ENCODE peak calls at places on chromosomes 4 and X, in four cellular contexts. I is GM12878, T is WTC11, Z is K562. P is an unnamed sample.
A peak's percentile ranks its signal among the peaks of the same experiment; 100 is the strongest.

GRCh38 chr4:100317032-100317864 is 127.0 kb upstream of the DDIT4L start:
- DNase-seq in I (no peak), T (no peak), Z (no peak), P (no peak)

GRCh38 chr4:4574792-4575191 is 32.9 kb upstream of the STX18 start:
- DNase-seq in I (no peak), T (no peak), Z (peak; percentile 4), P (no peak)

GRCh38 chrX:56429581-56429980 is 133.8 kb upstream of the UBQLN2 start:
- DNase-seq in I (no peak), T (peak; percentile 20), Z (no peak), P (no peak)

GRCh38 chr4:145044341-145044740 is 53.7 kb downstream of the ANAPC10 start:
- DNase-seq in I (no peak), T (no peak), Z (no peak), P (no peak)

GRCh38 chrX:56796641-56797395 is 67.8 kb downstream of the NBDY start:
- DNase-seq in I (no peak), T (no peak), Z (no peak), P (no peak)

GRCh38 chrX:29762006-29762405 is 453.4 kb upstream of the MAGEB2 start:
- DNase-seq in I (no peak), T (no peak), Z (no peak), P (no peak)

GRCh38 chr4:154332681-154333421 is 158.7 kb downstream of the DCHS2 start:
- DNase-seq in I (peak; percentile 11), T (peak; percentile 69), Z (peak; percentile 6), P (no peak)

GRCh38 chrX:134374294-134374693 is 85.7 kb upstream of the HPRT1 start:
- DNase-seq in I (no peak), T (no peak), Z (no peak), P (no peak)

GRCh38 chr4:142044271-142044670 is 407.9 kb downstream of the IL15 start:
- DNase-seq in I (no peak), T (no peak), Z (no peak), P (no peak)

GRCh38 chr4:39706829-39707511 is 9.0 kb downstream of the UBE2K start:
- DNase-seq in I (no peak), T (no peak), Z (peak; percentile 35), P (no peak)

GRCh38 chr4:161828061-161828460 is 335.7 kb downstream of the FSTL5 start:
- DNase-seq in I (no peak), T (no peak), Z (no peak), P (no peak)

GRCh38 chr4:45987858-45988257 is 136.0 kb downstream of the GABRG1 start:
- DNase-seq in I (no peak), T (no peak), Z (no peak), P (no peak)
- TF ChIP-seq TCF7 in I (no peak), T (no peak), Z (no peak), P (no peak)

DNA sequence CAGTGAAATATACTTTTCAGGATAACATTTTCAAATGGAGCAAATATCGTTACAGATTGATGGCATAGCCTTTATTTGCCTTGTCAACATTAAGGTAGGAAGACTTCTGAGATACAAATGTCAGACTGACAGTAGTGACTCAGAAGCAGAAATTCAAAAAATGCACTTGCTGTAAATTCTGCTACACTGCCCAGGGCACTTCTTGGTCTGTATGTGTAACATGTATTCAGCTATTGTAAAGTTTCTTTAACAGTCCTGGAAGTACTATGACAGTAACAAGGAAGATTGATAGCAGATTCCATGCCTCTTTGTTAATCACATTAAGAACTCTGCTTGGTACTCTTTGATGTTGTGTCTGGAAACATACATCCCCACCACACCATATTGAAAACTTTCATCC is 69.6 kb upstream of the PCDH18 start:
- DNase-seq in I (no peak), T (no peak), Z (no peak), P (no peak)
- TF ChIP-seq TCF7 in I (no peak), T (no peak), Z (no peak), P (no peak)

DNA sequence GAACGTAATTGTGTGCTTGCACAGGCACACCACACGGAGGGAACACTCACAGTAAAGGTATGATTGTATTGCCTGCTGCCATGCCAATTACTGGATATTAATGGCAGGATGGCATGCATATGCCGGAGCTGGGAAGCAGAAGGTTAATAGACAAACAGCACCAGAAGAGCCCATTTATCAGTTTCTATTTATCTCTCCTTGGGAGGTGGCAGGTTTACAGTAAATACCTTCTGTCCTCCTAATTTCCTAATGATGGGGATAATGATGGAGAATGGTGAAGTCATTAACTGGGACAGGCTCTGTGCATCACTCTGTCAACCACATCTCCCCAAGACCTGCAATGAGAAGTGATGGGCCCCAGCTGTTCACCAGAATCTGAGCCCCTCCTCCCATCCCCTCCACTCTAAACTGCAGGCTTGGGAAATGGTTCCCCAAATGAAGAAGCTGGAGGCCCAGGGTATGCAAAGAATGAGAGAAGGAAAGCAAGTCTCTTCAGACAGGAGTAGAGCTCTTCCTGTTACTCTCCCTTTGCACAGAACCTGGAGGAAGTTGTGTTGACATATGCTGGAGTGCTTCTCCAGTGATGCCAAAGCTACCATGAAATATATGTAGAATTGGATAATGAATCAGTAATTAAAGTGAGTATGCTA is 160.8 kb downstream of the NAA11 start:
- DNase-seq in I (no peak), T (no peak), Z (no peak), P (no peak)
- TF ChIP-seq TCF7 in I (no peak), T (no peak), Z (no peak), P (no peak)

DNA sequence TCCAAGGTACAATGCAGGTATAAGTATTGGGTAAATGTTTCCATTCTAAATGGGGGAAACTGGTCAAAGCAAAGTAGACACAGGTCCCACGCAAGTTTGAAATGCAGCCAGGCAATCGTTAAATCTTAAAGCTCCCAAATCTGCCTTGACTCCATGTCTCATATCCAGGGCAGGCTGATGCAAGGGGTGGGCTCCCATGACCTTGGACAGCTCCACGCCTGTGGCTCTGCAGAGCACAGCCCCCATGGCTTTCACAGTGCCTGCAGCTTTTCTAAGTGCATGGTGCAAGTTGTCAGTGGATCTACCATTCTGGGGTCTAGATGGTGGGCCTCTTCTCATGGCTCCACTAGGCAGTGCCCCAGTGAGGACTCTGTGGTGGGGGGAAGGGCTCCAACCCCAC is 436.4 kb downstream of the DMD start:
- DNase-seq in I (no peak), T (no peak), Z (no peak), P (no peak)
- TF ChIP-seq TCF7 in I (no peak), T (no peak), Z (no peak), P (no peak)

GRCh38 chrX:76428243-76429130 is 977 bp downstream of the MAGEE1 start:
- DNase-seq in I (no peak), T (peak; percentile 16), Z (no peak), P (no peak)
- TF ChIP-seq TCF7 in I (no peak), T (no peak), Z (no peak), P (no peak)

DNA sequence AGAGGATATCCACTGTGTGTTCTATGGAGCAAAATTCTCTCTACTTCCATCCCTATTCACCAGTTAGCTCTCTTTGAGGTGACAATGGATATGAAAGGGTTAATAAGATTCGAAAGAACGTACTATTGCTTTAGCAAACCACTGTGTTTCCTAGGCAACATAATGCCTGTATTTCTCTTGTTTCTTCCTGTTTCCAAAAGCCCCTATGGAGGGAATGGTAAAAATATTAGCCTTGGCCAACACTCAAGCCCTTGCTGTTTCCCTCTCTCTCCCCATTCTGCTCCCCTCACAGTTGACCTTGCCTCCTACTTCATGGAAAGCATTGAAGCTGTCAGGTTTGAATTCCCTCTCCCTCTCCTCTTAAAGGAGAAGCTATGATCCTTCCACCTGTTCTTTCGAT is 9.7 kb upstream of the PGRMC1 start:
- DNase-seq in I (no peak), T (no peak), Z (no peak), P (no peak)
- TF ChIP-seq TCF7 in I (no peak), T (no peak), Z (no peak), P (no peak)

GRCh38 chrX:115547448-115547847 is 13.5 kb upstream of the PLS3 start:
- DNase-seq in I (no peak), T (no peak), Z (no peak), P (peak; percentile 7)
- TF ChIP-seq TCF7 in I (no peak), T (no peak), Z (no peak), P (no peak)

GRCh38 chr4:8315343-8316250 is 46.0 kb downstream of the HTRA3 start:
- DNase-seq in I (no peak), T (no peak), Z (no peak), P (peak; percentile 62)

GRCh38 chr4:8316911-8317351 is 47.4 kb downstream of the HTRA3 start:
- DNase-seq in I (no peak), T (no peak), Z (no peak), P (no peak)

GRCh38 chr4:8317474-8317873 is 47.9 kb downstream of the HTRA3 start:
- DNase-seq in I (no peak), T (no peak), Z (no peak), P (no peak)

GRCh38 chr4:8316251-8316771 is 46.8 kb downstream of the HTRA3 start:
- DNase-seq in I (no peak), T (no peak), Z (no peak), P (no peak)

GRCh38 chr4:8314691-8315255 is 45.2 kb downstream of the HTRA3 start:
- DNase-seq in I (no peak), T (no peak), Z (no peak), P (no peak)
- TF ChIP-seq TCF7 in I (no peak), T (no peak), Z (no peak), P (no peak)